ENCODE peak calls at places on chromosome X, in five cellular contexts. One of them, this sample, is unnamed.

GRCh38 chrX:27966492-27966891 is 14.8 kb downstream of the DCAF8L1 start:
- DNase-seq in fibroblast of pulmonary artery: peak
- DNase-seq in activated CD8-positive, alpha-beta memory T cell treated with anti-CD3 and anti-CD28 coated beads for 4 hours: no peak
- DNase-seq in NCI-H2171: no peak
- DNase-seq in T-helper 1 cell: no peak
- DNase-seq in this sample: no peak

GRCh38 chrX:19670321-19670750 is 155.0 kb upstream of the MAP3K15 start:
- DNase-seq in NCI-H2171: no peak
- DNase-seq in activated CD8-positive, alpha-beta memory T cell treated with anti-CD3 and anti-CD28 coated beads for 4 hours: no peak
- DNase-seq in fibroblast of pulmonary artery: peak
- DNase-seq in T-helper 1 cell: no peak
- DNase-seq in this sample: no peak

GRCh38 chrX:69028006-69028760 is 137.1 kb downstream of the PJA1 start:
- DNase-seq in activated CD8-positive, alpha-beta memory T cell treated with anti-CD3 and anti-CD28 coated beads for 4 hours: no peak
- DNase-seq in NCI-H2171: no peak
- DNase-seq in T-helper 1 cell: no peak
- DNase-seq in fibroblast of pulmonary artery: no peak
- DNase-seq in this sample: no peak

GRCh38 chrX:153870288-153870690 is 15.7 kb downstream of the L1CAM start:
- DNase-seq in activated CD8-positive, alpha-beta memory T cell treated with anti-CD3 and anti-CD28 coated beads for 4 hours: no peak
- DNase-seq in T-helper 1 cell: no peak
- DNase-seq in fibroblast of pulmonary artery: no peak
- DNase-seq in NCI-H2171: no peak
- DNase-seq in this sample: no peak

GRCh38 chrX:72061091-72061490 is 70.6 kb downstream of the RTL5 start:
- DNase-seq in NCI-H2171: no peak
- DNase-seq in activated CD8-positive, alpha-beta memory T cell treated with anti-CD3 and anti-CD28 coated beads for 4 hours: no peak
- DNase-seq in fibroblast of pulmonary artery: peak
- DNase-seq in T-helper 1 cell: no peak
- DNase-seq in this sample: no peak

GRCh38 chrX:75746891-75747639 is 38.0 kb downstream of the MAGEE2 start:
- DNase-seq in T-helper 1 cell: peak
- DNase-seq in NCI-H2171: peak
- DNase-seq in fibroblast of pulmonary artery: peak
- DNase-seq in activated CD8-positive, alpha-beta memory T cell treated with anti-CD3 and anti-CD28 coated beads for 4 hours: no peak
- DNase-seq in this sample: peak

GRCh38 chrX:28988246-28988645 is 401.0 kb downstream of the IL1RAPL1 start:
- DNase-seq in NCI-H2171: no peak
- DNase-seq in activated CD8-positive, alpha-beta memory T cell treated with anti-CD3 and anti-CD28 coated beads for 4 hours: no peak
- DNase-seq in T-helper 1 cell: no peak
- DNase-seq in fibroblast of pulmonary artery: no peak
- DNase-seq in this sample: peak

GRCh38 chrX:136065044-136065671 is 79.9 kb downstream of the SLC9A6 start:
- DNase-seq in T-helper 1 cell: peak
- DNase-seq in fibroblast of pulmonary artery: peak
- DNase-seq in activated CD8-positive, alpha-beta memory T cell treated with anti-CD3 and anti-CD28 coated beads for 4 hours: no peak
- DNase-seq in NCI-H2171: peak
- DNase-seq in this sample: no peak

GRCh38 chrX:149909324-149910177 is 19.8 kb upstream of the HSFX4 start:
- DNase-seq in activated CD8-positive, alpha-beta memory T cell treated with anti-CD3 and anti-CD28 coated beads for 4 hours: no peak
- DNase-seq in NCI-H2171: no peak
- DNase-seq in T-helper 1 cell: no peak
- DNase-seq in fibroblast of pulmonary artery: no peak
- DNase-seq in this sample: no peak

GRCh38 chrX:115494133-115494532 is 66.8 kb upstream of the PLS3 start:
- DNase-seq in activated CD8-positive, alpha-beta memory T cell treated with anti-CD3 and anti-CD28 coated beads for 4 hours: no peak
- DNase-seq in NCI-H2171: no peak
- DNase-seq in T-helper 1 cell: no peak
- DNase-seq in fibroblast of pulmonary artery: no peak
- DNase-seq in this sample: no peak

GRCh38 chrX:136310411-136310810 is 9.6 kb downstream of the ADGRG4 start:
- DNase-seq in T-helper 1 cell: no peak
- DNase-seq in activated CD8-positive, alpha-beta memory T cell treated with anti-CD3 and anti-CD28 coated beads for 4 hours: no peak
- DNase-seq in NCI-H2171: no peak
- DNase-seq in fibroblast of pulmonary artery: peak
- DNase-seq in this sample: peak

GRCh38 chrX:134171661-134172587 is 65.1 kb upstream of the CCDC160 start:
- DNase-seq in activated CD8-positive, alpha-beta memory T cell treated with anti-CD3 and anti-CD28 coated beads for 4 hours: no peak
- DNase-seq in fibroblast of pulmonary artery: peak
- DNase-seq in T-helper 1 cell: peak
- DNase-seq in NCI-H2171: peak
- DNase-seq in this sample: peak

GRCh38 chrX:22373766-22374165 is 101.1 kb downstream of the CBLL2 start:
- DNase-seq in T-helper 1 cell: no peak
- DNase-seq in NCI-H2171: no peak
- DNase-seq in fibroblast of pulmonary artery: no peak
- DNase-seq in activated CD8-positive, alpha-beta memory T cell treated with anti-CD3 and anti-CD28 coated beads for 4 hours: no peak
- DNase-seq in this sample: no peak

GRCh38 chrX:102651242-102651967 is at the start of gene GPRASP1:
- DNase-seq in T-helper 1 cell: peak
- DNase-seq in NCI-H2171: no peak
- DNase-seq in fibroblast of pulmonary artery: peak
- DNase-seq in activated CD8-positive, alpha-beta memory T cell treated with anti-CD3 and anti-CD28 coated beads for 4 hours: peak
- DNase-seq in this sample: no peak

GRCh38 chrX:18410038-18410437 is 15.4 kb upstream of the CDKL5 start:
- DNase-seq in NCI-H2171: no peak
- DNase-seq in activated CD8-positive, alpha-beta memory T cell treated with anti-CD3 and anti-CD28 coated beads for 4 hours: no peak
- DNase-seq in fibroblast of pulmonary artery: peak
- DNase-seq in T-helper 1 cell: no peak
- DNase-seq in this sample: peak

GRCh38 chrX:1717326-1717725 is 102.5 kb downstream of the ASMT start:
- DNase-seq in T-helper 1 cell: no peak
- DNase-seq in fibroblast of pulmonary artery: no peak
- DNase-seq in activated CD8-positive, alpha-beta memory T cell treated with anti-CD3 and anti-CD28 coated beads for 4 hours: no peak
- DNase-seq in NCI-H2171: no peak
- DNase-seq in this sample: no peak

GRCh38 chrX:15761564-15762191 is 23.6 kb downstream of the CA5B start:
- DNase-seq in T-helper 1 cell: no peak
- DNase-seq in activated CD8-positive, alpha-beta memory T cell treated with anti-CD3 and anti-CD28 coated beads for 4 hours: no peak
- DNase-seq in fibroblast of pulmonary artery: peak
- DNase-seq in NCI-H2171: no peak
- DNase-seq in this sample: peak

GRCh38 chrX:31272472-31272775 is 200.6 kb upstream of the FTHL17 start:
- DNase-seq in activated CD8-positive, alpha-beta memory T cell treated with anti-CD3 and anti-CD28 coated beads for 4 hours: no peak
- DNase-seq in T-helper 1 cell: no peak
- DNase-seq in NCI-H2171: no peak
- DNase-seq in fibroblast of pulmonary artery: no peak
- DNase-seq in this sample: no peak

GRCh38 chrX:9286234-9286633 is 178.6 kb upstream of the TBL1X start:
- DNase-seq in T-helper 1 cell: no peak
- DNase-seq in fibroblast of pulmonary artery: no peak
- DNase-seq in activated CD8-positive, alpha-beta memory T cell treated with anti-CD3 and anti-CD28 coated beads for 4 hours: no peak
- DNase-seq in NCI-H2171: no peak
- DNase-seq in this sample: no peak

GRCh38 chrX:86348669-86349068 is 200.4 kb downstream of the DACH2 start:
- DNase-seq in NCI-H2171: no peak
- DNase-seq in activated CD8-positive, alpha-beta memory T cell treated with anti-CD3 and anti-CD28 coated beads for 4 hours: no peak
- DNase-seq in T-helper 1 cell: no peak
- DNase-seq in fibroblast of pulmonary artery: no peak
- DNase-seq in this sample: no peak

GRCh38 chrX:26651755-26652154 is 435.8 kb downstream of the MAGEB5 start:
- DNase-seq in fibroblast of pulmonary artery: no peak
- DNase-seq in activated CD8-positive, alpha-beta memory T cell treated with anti-CD3 and anti-CD28 coated beads for 4 hours: no peak
- DNase-seq in T-helper 1 cell: no peak
- DNase-seq in NCI-H2171: no peak
- DNase-seq in this sample: no peak

GRCh38 chrX:39157796-39158195 is 356.5 kb downstream of the MID1IP1 start:
- DNase-seq in NCI-H2171: no peak
- DNase-seq in fibroblast of pulmonary artery: no peak
- DNase-seq in activated CD8-positive, alpha-beta memory T cell treated with anti-CD3 and anti-CD28 coated beads for 4 hours: no peak
- DNase-seq in T-helper 1 cell: no peak
- DNase-seq in this sample: no peak

This sample was measured in HAP-1.